ENCODE peak calls at places on chromosomes 12 and 14, in ten cellular contexts. One of them, this sample, is unnamed.

GRCh38 chr12:113149361-113150150 is at the start of gene CFAP73:
- DNase-seq in omental fat pad: no peak
- DNase-seq in activated CD4-positive, alpha-beta T cell treated with anti-CD3 and anti-CD28 coated beads for 24 hours: no peak
- DNase-seq in GM23338: peak
- DNase-seq in mucosa of descending colon: peak
- DNase-seq in NCI-H446 treated with DMSO at 0.1 percent for 48 hours: peak
- DNase-seq in hepatocyte: peak
- DNase-seq in neural progenitor cell: peak
- DNase-seq in DMS 273 treated with DMSO at 0.1 percent for 48 hours: peak
- DNase-seq in T-helper 1 cell: no peak
- DNase-seq in this sample: peak

GRCh38 chr14:106372870-106373657 is 846.7 kb downstream of the TMEM121 start:
- DNase-seq in omental fat pad: no peak
- DNase-seq in hepatocyte: no peak
- DNase-seq in NCI-H446 treated with DMSO at 0.1 percent for 48 hours: no peak
- DNase-seq in DMS 273 treated with DMSO at 0.1 percent for 48 hours: no peak
- DNase-seq in activated CD4-positive, alpha-beta T cell treated with anti-CD3 and anti-CD28 coated beads for 24 hours: peak
- DNase-seq in GM23338: peak
- DNase-seq in mucosa of descending colon: peak
- DNase-seq in T-helper 1 cell: peak
- DNase-seq in neural progenitor cell: no peak
- DNase-seq in this sample: peak

GRCh38 chr12:93776581-93777018 is 99.4 kb downstream of the CRADD start:
- DNase-seq in activated CD4-positive, alpha-beta T cell treated with anti-CD3 and anti-CD28 coated beads for 24 hours: no peak
- DNase-seq in T-helper 1 cell: no peak
- DNase-seq in hepatocyte: no peak
- DNase-seq in GM23338: no peak
- DNase-seq in DMS 273 treated with DMSO at 0.1 percent for 48 hours: no peak
- DNase-seq in neural progenitor cell: no peak
- DNase-seq in omental fat pad: no peak
- DNase-seq in mucosa of descending colon: no peak
- DNase-seq in NCI-H446 treated with DMSO at 0.1 percent for 48 hours: no peak
- DNase-seq in this sample: no peak

GRCh38 chr14:66045572-66046021 is 440.6 kb upstream of the CCDC196 start:
- DNase-seq in activated CD4-positive, alpha-beta T cell treated with anti-CD3 and anti-CD28 coated beads for 24 hours: no peak
- DNase-seq in T-helper 1 cell: no peak
- DNase-seq in hepatocyte: peak
- DNase-seq in neural progenitor cell: peak
- DNase-seq in NCI-H446 treated with DMSO at 0.1 percent for 48 hours: no peak
- DNase-seq in GM23338: no peak
- DNase-seq in mucosa of descending colon: no peak
- DNase-seq in DMS 273 treated with DMSO at 0.1 percent for 48 hours: no peak
- DNase-seq in omental fat pad: no peak
- DNase-seq in this sample: no peak

GRCh38 chr12:92695056-92695455 is 7.7 kb upstream of the PLEKHG7 start:
- DNase-seq in mucosa of descending colon: no peak
- DNase-seq in GM23338: no peak
- DNase-seq in activated CD4-positive, alpha-beta T cell treated with anti-CD3 and anti-CD28 coated beads for 24 hours: no peak
- DNase-seq in T-helper 1 cell: no peak
- DNase-seq in neural progenitor cell: no peak
- DNase-seq in omental fat pad: no peak
- DNase-seq in NCI-H446 treated with DMSO at 0.1 percent for 48 hours: no peak
- DNase-seq in hepatocyte: no peak
- DNase-seq in DMS 273 treated with DMSO at 0.1 percent for 48 hours: no peak
- DNase-seq in this sample: no peak

GRCh38 chr12:120265483-120266179 is at the start of gene PXN:
- DNase-seq in hepatocyte: peak
- DNase-seq in activated CD4-positive, alpha-beta T cell treated with anti-CD3 and anti-CD28 coated beads for 24 hours: peak
- DNase-seq in neural progenitor cell: peak
- DNase-seq in mucosa of descending colon: peak
- DNase-seq in NCI-H446 treated with DMSO at 0.1 percent for 48 hours: peak
- DNase-seq in omental fat pad: peak
- DNase-seq in GM23338: peak
- DNase-seq in DMS 273 treated with DMSO at 0.1 percent for 48 hours: no peak
- DNase-seq in T-helper 1 cell: peak
- DNase-seq in this sample: peak

GRCh38 chr14:89924224-89924623 is 30.3 kb downstream of the EFCAB11 start:
- DNase-seq in GM23338: no peak
- DNase-seq in NCI-H446 treated with DMSO at 0.1 percent for 48 hours: peak
- DNase-seq in hepatocyte: no peak
- DNase-seq in T-helper 1 cell: no peak
- DNase-seq in activated CD4-positive, alpha-beta T cell treated with anti-CD3 and anti-CD28 coated beads for 24 hours: no peak
- DNase-seq in DMS 273 treated with DMSO at 0.1 percent for 48 hours: no peak
- DNase-seq in mucosa of descending colon: no peak
- DNase-seq in omental fat pad: no peak
- DNase-seq in neural progenitor cell: no peak
- DNase-seq in this sample: no peak

GRCh38 chr12:88375960-88376305 is 204.3 kb downstream of the KITLG start:
- DNase-seq in NCI-H446 treated with DMSO at 0.1 percent for 48 hours: no peak
- DNase-seq in hepatocyte: no peak
- DNase-seq in activated CD4-positive, alpha-beta T cell treated with anti-CD3 and anti-CD28 coated beads for 24 hours: no peak
- DNase-seq in DMS 273 treated with DMSO at 0.1 percent for 48 hours: no peak
- DNase-seq in GM23338: no peak
- DNase-seq in mucosa of descending colon: no peak
- DNase-seq in neural progenitor cell: no peak
- DNase-seq in omental fat pad: no peak
- DNase-seq in T-helper 1 cell: no peak
- DNase-seq in this sample: no peak

GRCh38 chr12:47311011-47311410 is 231.3 kb upstream of the AMIGO2 start:
- DNase-seq in DMS 273 treated with DMSO at 0.1 percent for 48 hours: no peak
- DNase-seq in activated CD4-positive, alpha-beta T cell treated with anti-CD3 and anti-CD28 coated beads for 24 hours: no peak
- DNase-seq in neural progenitor cell: no peak
- DNase-seq in mucosa of descending colon: no peak
- DNase-seq in GM23338: no peak
- DNase-seq in hepatocyte: no peak
- DNase-seq in NCI-H446 treated with DMSO at 0.1 percent for 48 hours: no peak
- DNase-seq in omental fat pad: no peak
- DNase-seq in T-helper 1 cell: no peak
- DNase-seq in this sample: no peak

GRCh38 chr14:71202881-71203280 is 295.6 kb downstream of the PCNX1 start:
- DNase-seq in NCI-H446 treated with DMSO at 0.1 percent for 48 hours: no peak
- DNase-seq in neural progenitor cell: no peak
- DNase-seq in GM23338: no peak
- DNase-seq in hepatocyte: no peak
- DNase-seq in activated CD4-positive, alpha-beta T cell treated with anti-CD3 and anti-CD28 coated beads for 24 hours: no peak
- DNase-seq in T-helper 1 cell: no peak
- DNase-seq in omental fat pad: no peak
- DNase-seq in DMS 273 treated with DMSO at 0.1 percent for 48 hours: no peak
- DNase-seq in mucosa of descending colon: no peak
- DNase-seq in this sample: no peak

GRCh38 chr12:45543887-45544286 is 185.6 kb upstream of the ARID2 start:
- DNase-seq in NCI-H446 treated with DMSO at 0.1 percent for 48 hours: peak
- DNase-seq in neural progenitor cell: peak
- DNase-seq in GM23338: peak
- DNase-seq in DMS 273 treated with DMSO at 0.1 percent for 48 hours: peak
- DNase-seq in hepatocyte: peak
- DNase-seq in activated CD4-positive, alpha-beta T cell treated with anti-CD3 and anti-CD28 coated beads for 24 hours: no peak
- DNase-seq in omental fat pad: no peak
- DNase-seq in T-helper 1 cell: peak
- DNase-seq in mucosa of descending colon: peak
- DNase-seq in this sample: peak

GRCh38 chr12:131063427-131063826 is 109.7 kb downstream of the ADGRD1 start:
- DNase-seq in DMS 273 treated with DMSO at 0.1 percent for 48 hours: no peak
- DNase-seq in omental fat pad: no peak
- DNase-seq in T-helper 1 cell: no peak
- DNase-seq in activated CD4-positive, alpha-beta T cell treated with anti-CD3 and anti-CD28 coated beads for 24 hours: no peak
- DNase-seq in mucosa of descending colon: no peak
- DNase-seq in neural progenitor cell: no peak
- DNase-seq in hepatocyte: no peak
- DNase-seq in NCI-H446 treated with DMSO at 0.1 percent for 48 hours: no peak
- DNase-seq in GM23338: no peak
- DNase-seq in this sample: no peak

GRCh38 chr12:121391619-121392324 is 8.1 kb upstream of the RNF34 start:
- DNase-seq in omental fat pad: no peak
- DNase-seq in T-helper 1 cell: no peak
- DNase-seq in activated CD4-positive, alpha-beta T cell treated with anti-CD3 and anti-CD28 coated beads for 24 hours: no peak
- DNase-seq in mucosa of descending colon: peak
- DNase-seq in GM23338: no peak
- DNase-seq in DMS 273 treated with DMSO at 0.1 percent for 48 hours: peak
- DNase-seq in hepatocyte: peak
- DNase-seq in neural progenitor cell: no peak
- DNase-seq in NCI-H446 treated with DMSO at 0.1 percent for 48 hours: no peak
- DNase-seq in this sample: no peak

GRCh38 chr12:9378430-9378835 is 170.2 kb upstream of the PZP start:
- DNase-seq in activated CD4-positive, alpha-beta T cell treated with anti-CD3 and anti-CD28 coated beads for 24 hours: no peak
- DNase-seq in GM23338: peak
- DNase-seq in NCI-H446 treated with DMSO at 0.1 percent for 48 hours: no peak
- DNase-seq in T-helper 1 cell: no peak
- DNase-seq in neural progenitor cell: peak
- DNase-seq in DMS 273 treated with DMSO at 0.1 percent for 48 hours: no peak
- DNase-seq in hepatocyte: no peak
- DNase-seq in mucosa of descending colon: peak
- DNase-seq in omental fat pad: no peak
- DNase-seq in this sample: peak

GRCh38 chr14:99203080-99203479 is 68.9 kb downstream of the BCL11B start:
- DNase-seq in mucosa of descending colon: no peak
- DNase-seq in activated CD4-positive, alpha-beta T cell treated with anti-CD3 and anti-CD28 coated beads for 24 hours: no peak
- DNase-seq in NCI-H446 treated with DMSO at 0.1 percent for 48 hours: no peak
- DNase-seq in DMS 273 treated with DMSO at 0.1 percent for 48 hours: no peak
- DNase-seq in GM23338: no peak
- DNase-seq in omental fat pad: no peak
- DNase-seq in T-helper 1 cell: no peak
- DNase-seq in neural progenitor cell: no peak
- DNase-seq in hepatocyte: no peak
- DNase-seq in this sample: no peak

GRCh38 chr14:76143642-76144041 is 8.1 kb upstream of the GPATCH2L start:
- DNase-seq in activated CD4-positive, alpha-beta T cell treated with anti-CD3 and anti-CD28 coated beads for 24 hours: no peak
- DNase-seq in omental fat pad: no peak
- DNase-seq in hepatocyte: no peak
- DNase-seq in NCI-H446 treated with DMSO at 0.1 percent for 48 hours: no peak
- DNase-seq in T-helper 1 cell: no peak
- DNase-seq in DMS 273 treated with DMSO at 0.1 percent for 48 hours: no peak
- DNase-seq in neural progenitor cell: no peak
- DNase-seq in GM23338: no peak
- DNase-seq in mucosa of descending colon: no peak
- DNase-seq in this sample: no peak

GRCh38 chr12:46915082-46915481 is 89.3 kb upstream of the SLC38A4 start:
- DNase-seq in GM23338: no peak
- DNase-seq in T-helper 1 cell: no peak
- DNase-seq in neural progenitor cell: no peak
- DNase-seq in mucosa of descending colon: peak
- DNase-seq in omental fat pad: no peak
- DNase-seq in NCI-H446 treated with DMSO at 0.1 percent for 48 hours: no peak
- DNase-seq in DMS 273 treated with DMSO at 0.1 percent for 48 hours: no peak
- DNase-seq in hepatocyte: no peak
- DNase-seq in activated CD4-positive, alpha-beta T cell treated with anti-CD3 and anti-CD28 coated beads for 24 hours: no peak
- DNase-seq in this sample: peak

GRCh38 chr14:65239897-65240296 is 137.6 kb upstream of the MAX start:
- DNase-seq in mucosa of descending colon: no peak
- DNase-seq in NCI-H446 treated with DMSO at 0.1 percent for 48 hours: no peak
- DNase-seq in omental fat pad: no peak
- DNase-seq in neural progenitor cell: no peak
- DNase-seq in DMS 273 treated with DMSO at 0.1 percent for 48 hours: no peak
- DNase-seq in hepatocyte: no peak
- DNase-seq in T-helper 1 cell: no peak
- DNase-seq in activated CD4-positive, alpha-beta T cell treated with anti-CD3 and anti-CD28 coated beads for 24 hours: no peak
- DNase-seq in GM23338: no peak
- DNase-seq in this sample: no peak

GRCh38 chr12:111971800-111972199 is 41.2 kb downstream of the TMEM116 start:
- DNase-seq in omental fat pad: no peak
- DNase-seq in T-helper 1 cell: no peak
- DNase-seq in activated CD4-positive, alpha-beta T cell treated with anti-CD3 and anti-CD28 coated beads for 24 hours: no peak
- DNase-seq in mucosa of descending colon: no peak
- DNase-seq in neural progenitor cell: no peak
- DNase-seq in GM23338: no peak
- DNase-seq in NCI-H446 treated with DMSO at 0.1 percent for 48 hours: no peak
- DNase-seq in DMS 273 treated with DMSO at 0.1 percent for 48 hours: no peak
- DNase-seq in hepatocyte: no peak
- DNase-seq in this sample: no peak

GRCh38 chr12:27824126-27824842 is 44.2 kb upstream of the MANSC4 start:
- DNase-seq in DMS 273 treated with DMSO at 0.1 percent for 48 hours: no peak
- DNase-seq in omental fat pad: no peak
- DNase-seq in NCI-H446 treated with DMSO at 0.1 percent for 48 hours: no peak
- DNase-seq in T-helper 1 cell: no peak
- DNase-seq in mucosa of descending colon: no peak
- DNase-seq in neural progenitor cell: no peak
- DNase-seq in activated CD4-positive, alpha-beta T cell treated with anti-CD3 and anti-CD28 coated beads for 24 hours: no peak
- DNase-seq in hepatocyte: no peak
- DNase-seq in GM23338: no peak
- DNase-seq in this sample: no peak

GRCh38 chr12:544142-544541 is 84.4 kb downstream of the B4GALNT3 start:
- DNase-seq in GM23338: no peak
- DNase-seq in hepatocyte: no peak
- DNase-seq in omental fat pad: no peak
- DNase-seq in neural progenitor cell: no peak
- DNase-seq in activated CD4-positive, alpha-beta T cell treated with anti-CD3 and anti-CD28 coated beads for 24 hours: no peak
- DNase-seq in DMS 273 treated with DMSO at 0.1 percent for 48 hours: no peak
- DNase-seq in mucosa of descending colon: no peak
- DNase-seq in T-helper 1 cell: no peak
- DNase-seq in NCI-H446 treated with DMSO at 0.1 percent for 48 hours: no peak
- DNase-seq in this sample: no peak

GRCh38 chr12:53199700-53200099 is 7.4 kb downstream of the ITGB7 start:
- DNase-seq in activated CD4-positive, alpha-beta T cell treated with anti-CD3 and anti-CD28 coated beads for 24 hours: no peak
- DNase-seq in DMS 273 treated with DMSO at 0.1 percent for 48 hours: no peak
- DNase-seq in T-helper 1 cell: no peak
- DNase-seq in omental fat pad: no peak
- DNase-seq in GM23338: no peak
- DNase-seq in NCI-H446 treated with DMSO at 0.1 percent for 48 hours: no peak
- DNase-seq in hepatocyte: no peak
- DNase-seq in mucosa of descending colon: no peak
- DNase-seq in neural progenitor cell: no peak
- DNase-seq in this sample: no peak

GRCh38 chr12:131783915-131784541 is 44.2 kb upstream of the MMP17 start:
- DNase-seq in omental fat pad: no peak
- DNase-seq in mucosa of descending colon: no peak
- DNase-seq in GM23338: peak
- DNase-seq in hepatocyte: no peak
- DNase-seq in DMS 273 treated with DMSO at 0.1 percent for 48 hours: no peak
- DNase-seq in NCI-H446 treated with DMSO at 0.1 percent for 48 hours: no peak
- DNase-seq in neural progenitor cell: no peak
- DNase-seq in activated CD4-positive, alpha-beta T cell treated with anti-CD3 and anti-CD28 coated beads for 24 hours: no peak
- DNase-seq in T-helper 1 cell: no peak
- DNase-seq in this sample: peak

GRCh38 chr14:68363841-68364711 is 428.8 kb downstream of the ZFP36L1 start:
- DNase-seq in neural progenitor cell: peak
- DNase-seq in hepatocyte: peak
- DNase-seq in GM23338: peak
- DNase-seq in NCI-H446 treated with DMSO at 0.1 percent for 48 hours: no peak
- DNase-seq in T-helper 1 cell: no peak
- DNase-seq in DMS 273 treated with DMSO at 0.1 percent for 48 hours: no peak
- DNase-seq in activated CD4-positive, alpha-beta T cell treated with anti-CD3 and anti-CD28 coated beads for 24 hours: no peak
- DNase-seq in mucosa of descending colon: no peak
- DNase-seq in omental fat pad: no peak
- DNase-seq in this sample: no peak

GRCh38 chr14:35155962-35156361 is 33.6 kb downstream of the PRORP start:
- DNase-seq in omental fat pad: no peak
- DNase-seq in T-helper 1 cell: no peak
- DNase-seq in hepatocyte: peak
- DNase-seq in activated CD4-positive, alpha-beta T cell treated with anti-CD3 and anti-CD28 coated beads for 24 hours: no peak
- DNase-seq in DMS 273 treated with DMSO at 0.1 percent for 48 hours: no peak
- DNase-seq in neural progenitor cell: no peak
- DNase-seq in GM23338: peak
- DNase-seq in NCI-H446 treated with DMSO at 0.1 percent for 48 hours: no peak
- DNase-seq in mucosa of descending colon: no peak
- DNase-seq in this sample: no peak

GRCh38 chr12:95484524-95484923 is 10.6 kb downstream of the METAP2 start:
- DNase-seq in NCI-H446 treated with DMSO at 0.1 percent for 48 hours: no peak
- DNase-seq in T-helper 1 cell: no peak
- DNase-seq in hepatocyte: no peak
- DNase-seq in omental fat pad: no peak
- DNase-seq in GM23338: no peak
- DNase-seq in mucosa of descending colon: no peak
- DNase-seq in DMS 273 treated with DMSO at 0.1 percent for 48 hours: no peak
- DNase-seq in activated CD4-positive, alpha-beta T cell treated with anti-CD3 and anti-CD28 coated beads for 24 hours: no peak
- DNase-seq in neural progenitor cell: no peak
- DNase-seq in this sample: no peak

GRCh38 chr12:130196827-130197226 is 34.6 kb downstream of the FZD10 start:
- DNase-seq in mucosa of descending colon: no peak
- DNase-seq in hepatocyte: no peak
- DNase-seq in neural progenitor cell: no peak
- DNase-seq in T-helper 1 cell: no peak
- DNase-seq in activated CD4-positive, alpha-beta T cell treated with anti-CD3 and anti-CD28 coated beads for 24 hours: no peak
- DNase-seq in omental fat pad: no peak
- DNase-seq in GM23338: no peak
- DNase-seq in NCI-H446 treated with DMSO at 0.1 percent for 48 hours: no peak
- DNase-seq in DMS 273 treated with DMSO at 0.1 percent for 48 hours: no peak
- DNase-seq in this sample: no peak

GRCh38 chr14:68619805-68620574 is 172.9 kb downstream of the ZFP36L1 start:
- DNase-seq in neural progenitor cell: no peak
- DNase-seq in hepatocyte: peak
- DNase-seq in mucosa of descending colon: no peak
- DNase-seq in activated CD4-positive, alpha-beta T cell treated with anti-CD3 and anti-CD28 coated beads for 24 hours: no peak
- DNase-seq in omental fat pad: no peak
- DNase-seq in NCI-H446 treated with DMSO at 0.1 percent for 48 hours: no peak
- DNase-seq in GM23338: no peak
- DNase-seq in DMS 273 treated with DMSO at 0.1 percent for 48 hours: no peak
- DNase-seq in T-helper 1 cell: no peak
- DNase-seq in this sample: peak

This sample was measured in H54.